ENCODE peak calls at places on chromosomes 2 and 18, in nine cellular contexts. Z, V, W, A, S, C, D, J and H are unnamed samples.

GRCh38 chr18:45437399-45437798 is 177.9 kb upstream of the SLC14A2 start:
- DNase-seq in Z (no peak), V (no peak), W (no peak), A (no peak), S (no peak), C (no peak), D (no peak), J (no peak), H (no peak)

GRCh38 chr18:34122724-34123334 is 101.9 kb downstream of the NOL4 start:
- DNase-seq in Z (no peak), V (peak), W (peak), A (peak), S (peak), C (peak), D (peak), J (peak), H (no peak)

GRCh38 chr2:148615446-148615845 is 29.1 kb upstream of the EPC2 start:
- DNase-seq in Z (no peak), V (no peak), W (no peak), A (no peak), S (no peak), C (no peak), D (no peak), J (no peak), H (no peak)

GRCh38 chr2:185567940-185568339 is 170.7 kb upstream of the FSIP2 start:
- DNase-seq in Z (no peak), V (no peak), W (no peak), A (no peak), S (no peak), C (no peak), D (peak), J (no peak), H (no peak)

GRCh38 chr2:109721626-109722025 is 72.5 kb upstream of the RGPD5 start:
- DNase-seq in Z (no peak), V (no peak), W (no peak), A (no peak), S (no peak), C (no peak), D (no peak), J (no peak), H (no peak)

GRCh38 chr2:136281281-136282117 is 163.6 kb upstream of the CXCR4 start:
- DNase-seq in Z (no peak), V (peak), W (no peak), A (no peak), S (no peak), C (no peak), D (no peak), J (no peak), H (peak)

GRCh38 chr18:58998421-58999203 is 133.9 kb downstream of the ZNF532 start:
- DNase-seq in Z (no peak), V (peak), W (no peak), A (peak), S (peak), C (peak), D (no peak), J (no peak), H (no peak)

GRCh38 chr18:76495435-76496199 is 575 bp upstream of the ZNF516 start:
- DNase-seq in Z (no peak), V (peak), W (peak), A (peak), S (peak), C (no peak), D (peak), J (peak), H (no peak)

GRCh38 chr2:66170681-66171234 is 264.2 kb upstream of the MEIS1 start:
- DNase-seq in Z (no peak), V (no peak), W (no peak), A (no peak), S (no peak), C (no peak), D (no peak), J (no peak), H (no peak)

GRCh38 chr2:38266382-38267051 is 110.6 kb downstream of the ATL2 start:
- DNase-seq in Z (no peak), V (no peak), W (no peak), A (no peak), S (no peak), C (no peak), D (no peak), J (no peak), H (no peak)

GRCh38 chr18:44680271-44681038 is at the start of gene SETBP1:
- DNase-seq in Z (peak), V (peak), W (peak), A (peak), S (peak), C (peak), D (peak), J (peak), H (no peak)

GRCh38 chr2:26970928-26971627 is 641 bp downstream of the MAPRE3 start:
- DNase-seq in Z (no peak), V (peak), W (peak), A (peak), S (peak), C (peak), D (peak), J (no peak), H (no peak)

GRCh38 chr2:86226069-86226468 is 26.8 kb downstream of the MRPL35 start:
- DNase-seq in Z (no peak), V (peak), W (no peak), A (no peak), S (no peak), C (no peak), D (no peak), J (no peak), H (no peak)

GRCh38 chr18:3151379-3152264 is 68.1 kb downstream of the MYOM1 start:
- DNase-seq in Z (no peak), V (peak), W (peak), A (peak), S (no peak), C (no peak), D (no peak), J (no peak), H (no peak)

GRCh38 chr2:120735750-120736170 is at the start of gene GLI2:
- DNase-seq in Z (peak), V (peak), W (peak), A (peak), S (peak), C (peak), D (peak), J (peak), H (no peak)

GRCh38 chr2:8622199-8622911 is 59.5 kb upstream of the ID2 start:
- DNase-seq in Z (peak), V (no peak), W (no peak), A (no peak), S (no peak), C (no peak), D (no peak), J (no peak), H (no peak)

GRCh38 chr2:25561136-25561850 is 112.1 kb downstream of the DTNB start:
- DNase-seq in Z (no peak), V (no peak), W (no peak), A (no peak), S (no peak), C (no peak), D (no peak), J (no peak), H (no peak)

GRCh38 chr18:57627488-57627887 is 5.9 kb upstream of the NARS1 start:
- DNase-seq in Z (no peak), V (no peak), W (no peak), A (peak), S (no peak), C (no peak), D (no peak), J (no peak), H (no peak)

GRCh38 chr2:148674063-148675020 is 29.8 kb downstream of the EPC2 start:
- DNase-seq in Z (no peak), V (peak), W (peak), A (peak), S (no peak), C (no peak), D (no peak), J (no peak), H (no peak)

GRCh38 chr2:160736629-160737028 is 243.0 kb upstream of the RBMS1 start:
- DNase-seq in Z (no peak), V (no peak), W (no peak), A (peak), S (no peak), C (no peak), D (no peak), J (no peak), H (no peak)

GRCh38 chr2:120539937-120540718 is 194.2 kb downstream of the INHBB start:
- DNase-seq in Z (peak), V (no peak), W (peak), A (peak), S (peak), C (peak), D (peak), J (peak), H (no peak)

GRCh38 chr2:158178646-158179045 is 77.0 kb downstream of the UPP2 start:
- DNase-seq in Z (no peak), V (no peak), W (no peak), A (no peak), S (no peak), C (no peak), D (no peak), J (no peak), H (no peak)

GRCh38 chr2:177031435-177032222 is 181.0 kb upstream of the HNRNPA3 start:
- DNase-seq in Z (no peak), V (no peak), W (no peak), A (no peak), S (no peak), C (no peak), D (no peak), J (no peak), H (no peak)

GRCh38 chr2:192480984-192481383 is 286.3 kb upstream of the TMEFF2 start:
- DNase-seq in Z (no peak), V (no peak), W (no peak), A (no peak), S (no peak), C (no peak), D (no peak), J (no peak), H (no peak)

GRCh38 chr2:83582589-83582988 is 876.5 kb downstream of the SUCLG1 start:
- DNase-seq in Z (no peak), V (no peak), W (no peak), A (no peak), S (no peak), C (no peak), D (no peak), J (no peak), H (no peak)

GRCh38 chr2:226979004-226979403 is 143.2 kb downstream of the RHBDD1 start:
- DNase-seq in Z (no peak), V (no peak), W (peak), A (no peak), S (no peak), C (no peak), D (no peak), J (no peak), H (no peak)
- TF ChIP-seq CTCF in Z (no peak), V (no peak), W (peak), A (no peak), S (no peak), C (no peak), D (no peak), J (no peak), H (no peak)

DNA sequence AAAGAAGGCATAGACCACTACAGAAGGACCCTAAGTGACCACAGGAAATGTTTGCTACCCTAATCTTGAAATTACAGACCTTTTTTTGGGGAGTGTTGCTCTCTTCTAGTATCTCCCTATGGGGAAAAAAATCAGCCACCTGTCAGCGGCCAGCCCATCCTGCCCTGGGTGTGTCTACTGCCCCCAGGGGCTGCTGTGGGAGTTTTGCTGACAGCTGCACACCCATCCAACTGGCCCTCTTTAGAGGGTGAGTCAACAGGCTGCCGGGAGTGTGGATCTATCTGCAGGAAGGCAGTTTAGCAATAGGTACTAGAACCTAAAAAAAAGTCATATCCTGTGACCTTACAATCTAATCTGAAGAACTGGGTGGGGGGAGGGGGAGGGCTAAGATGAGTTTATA is 796 bp upstream of the DYSF start:
- DNase-seq in Z (no peak), V (no peak), W (peak), A (peak), S (no peak), C (peak), D (no peak), J (no peak), H (no peak)
- TF ChIP-seq CTCF in Z (no peak), V (no peak), W (peak), A (no peak), S (no peak), C (no peak), D (no peak), J (no peak), H (no peak)

DNA sequence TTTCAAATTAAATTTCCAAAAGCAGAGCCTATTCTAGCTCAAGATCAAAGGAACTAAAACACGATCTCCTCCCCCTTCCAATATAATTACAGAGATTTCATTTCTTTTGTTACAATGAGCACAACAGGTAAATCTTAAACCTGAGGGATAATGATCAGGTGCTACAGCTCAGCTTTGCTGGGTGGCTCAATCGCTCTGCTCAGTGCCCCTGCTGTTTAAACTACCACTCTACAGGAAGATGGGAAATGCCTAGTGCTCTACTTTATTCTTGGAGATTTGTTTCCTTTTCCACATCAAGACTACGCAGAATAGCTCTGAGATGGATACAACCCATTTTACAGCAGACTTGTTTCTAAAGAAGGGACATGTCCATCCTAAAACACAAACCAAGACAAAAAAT is 162.3 kb downstream of the TCF4 start:
- DNase-seq in Z (no peak), V (no peak), W (no peak), A (no peak), S (no peak), C (no peak), D (no peak), J (no peak), H (no peak)
- TF ChIP-seq CTCF in Z (no peak), V (no peak), W (no peak), A (no peak), S (no peak), C (no peak), D (no peak), J (no peak), H (no peak)

DNA sequence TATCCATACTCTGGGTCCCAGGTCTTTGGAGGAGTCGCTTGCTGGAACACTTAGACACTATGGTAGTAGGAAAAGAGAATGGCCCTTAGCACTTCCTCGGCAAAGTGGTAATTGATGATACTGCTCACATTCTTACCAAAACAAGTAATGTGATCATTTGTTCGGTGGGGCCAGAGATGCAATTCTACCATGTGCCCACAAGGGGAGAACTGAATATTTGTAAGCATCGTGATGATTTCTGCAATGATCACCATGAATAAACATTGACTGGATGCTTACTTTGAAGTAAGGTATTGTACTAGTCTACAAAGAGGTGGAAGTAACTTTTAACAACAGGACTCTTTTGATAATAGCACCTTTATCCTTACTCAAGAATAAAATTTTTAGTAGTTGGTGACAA is 109.7 kb downstream of the CD8B2 start:
- DNase-seq in Z (no peak), V (no peak), W (peak), A (no peak), S (no peak), C (no peak), D (no peak), J (no peak), H (no peak)
- TF ChIP-seq CTCF in Z (peak), V (no peak), W (peak), A (peak), S (no peak), C (peak), D (peak), J (no peak), H (peak)

GRCh38 chr2:3595409-3595808 is 497 bp downstream of the COLEC11 start:
- DNase-seq in Z (no peak), V (no peak), W (no peak), A (no peak), S (no peak), C (no peak), D (no peak), J (no peak), H (no peak)

GRCh38 chr2:3595985-3596384 is 1.1 kb downstream of the COLEC11 start:
- DNase-seq in Z (no peak), V (peak), W (no peak), A (no peak), S (no peak), C (no peak), D (no peak), J (no peak), H (no peak)

GRCh38 chr2:3596891-3597290 is 2.0 kb downstream of the COLEC11 start:
- DNase-seq in Z (no peak), V (no peak), W (no peak), A (no peak), S (no peak), C (no peak), D (no peak), J (no peak), H (no peak)

GRCh38 chr2:3597567-3597966 is 2.7 kb downstream of the COLEC11 start:
- DNase-seq in Z (no peak), V (peak), W (no peak), A (no peak), S (no peak), C (no peak), D (no peak), J (no peak), H (no peak)

GRCh38 chr2:3594493-3595281 is at the start of gene COLEC11:
- DNase-seq in Z (no peak), V (no peak), W (peak), A (peak), S (peak), C (peak), D (peak), J (no peak), H (no peak)
- TF ChIP-seq CTCF in Z (peak), V (no peak), W (peak), A (peak), S (no peak), C (peak), D (no peak), J (no peak), H (no peak)

GRCh38 chr18:62033756-62034155 is 140.9 kb upstream of the RNF152 start:
- DNase-seq in Z (no peak), V (no peak), W (no peak), A (no peak), S (no peak), C (no peak), D (no peak), J (no peak), H (no peak)
- TF ChIP-seq CTCF in Z (no peak), V (no peak), W (no peak), A (no peak), S (no peak), C (no peak), D (no peak), J (no peak), H (no peak)

DNA sequence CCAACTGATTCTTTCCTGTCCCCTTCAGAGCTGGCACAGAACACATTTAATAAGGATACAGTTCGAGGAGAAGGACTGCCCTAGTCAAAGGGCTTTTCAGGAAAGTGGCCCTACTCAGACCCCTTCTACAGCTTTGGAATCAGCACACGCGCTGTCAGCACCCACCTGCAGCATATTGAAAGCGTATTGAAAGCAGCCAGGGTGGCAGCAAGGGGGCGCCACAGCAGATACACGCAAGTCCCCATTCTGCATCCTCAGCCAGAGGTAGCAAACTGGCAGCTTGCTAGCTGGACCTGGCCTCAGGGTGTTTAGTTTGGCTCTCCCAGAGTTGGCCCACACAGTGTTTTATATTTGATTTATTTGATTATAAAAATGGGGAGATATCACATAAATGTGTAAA is 101.0 kb upstream of the NT5C1B start:
- DNase-seq in Z (no peak), V (no peak), W (peak), A (no peak), S (no peak), C (no peak), D (peak), J (no peak), H (no peak)
- TF ChIP-seq CTCF in Z (no peak), V (no peak), W (peak), A (peak), S (no peak), C (no peak), D (peak), J (no peak), H (no peak)

DNA sequence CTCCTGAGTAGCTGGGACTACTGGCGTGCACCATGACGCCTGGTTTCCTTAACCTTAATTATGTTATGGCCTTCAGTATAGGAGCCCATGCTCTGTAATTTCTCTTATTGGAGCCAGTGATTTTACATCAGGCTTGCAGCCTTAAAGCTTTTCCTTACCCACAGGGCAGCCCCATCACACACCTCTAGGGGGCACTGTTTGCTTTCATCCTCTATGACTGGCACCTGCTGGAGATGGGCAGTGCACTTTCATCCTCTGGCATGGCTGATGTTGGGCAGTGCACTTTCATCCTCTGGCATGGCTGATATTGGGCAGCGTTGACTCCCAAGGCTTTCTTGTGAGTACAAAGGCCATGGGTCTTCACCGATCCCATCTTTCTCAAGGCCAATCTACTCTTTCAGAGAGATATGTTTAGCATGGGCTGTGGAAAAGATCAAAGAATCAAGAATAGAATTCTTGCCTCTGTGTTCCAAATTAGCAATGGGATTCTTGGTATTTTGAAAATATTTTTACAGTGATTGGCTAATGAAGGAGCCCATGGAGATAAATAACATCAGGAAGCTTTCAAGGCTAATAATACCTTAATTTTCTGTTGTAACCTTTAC is 80.7 kb upstream of the MEX3C start:
- DNase-seq in Z (no peak), V (no peak), W (peak), A (no peak), S (no peak), C (peak), D (peak), J (peak), H (no peak)
- TF ChIP-seq CTCF in Z (peak), V (no peak), W (peak), A (peak), S (no peak), C (peak), D (peak), J (peak), H (no peak)